ENCODE peak calls at places on chromosomes 7 and 10, in six cellular contexts. One of them, this sample, is unnamed.
A peak's percentile ranks its signal among the peaks of the same experiment; 100 is the strongest.

GRCh38 chr7:7435978-7436377 is 99.7 kb downstream of the COL28A1 start:
- DNase-seq in kidney: no peak
- DNase-seq in foreskin keratinocyte: no peak
- DNase-seq in astrocyte of the spinal cord: no peak
- DNase-seq in gastrocnemius medialis: no peak
- DNase-seq in MM.1S: no peak
- DNase-seq in this sample: no peak

GRCh38 chr7:3164363-3164762 is 120.7 kb upstream of the CARD11 start:
- DNase-seq in kidney: no peak
- DNase-seq in MM.1S: no peak
- DNase-seq in gastrocnemius medialis: no peak
- DNase-seq in astrocyte of the spinal cord: no peak
- DNase-seq in foreskin keratinocyte: no peak
- DNase-seq in this sample: no peak

GRCh38 chr10:34520084-34520483 is 295.0 kb downstream of the PARD3 start:
- DNase-seq in MM.1S: no peak
- DNase-seq in foreskin keratinocyte: peak; percentile 98
- DNase-seq in kidney: no peak
- DNase-seq in astrocyte of the spinal cord: peak; percentile 18
- DNase-seq in gastrocnemius medialis: no peak
- DNase-seq in this sample: no peak

GRCh38 chr10:114714281-114714741 is 56.2 kb upstream of the ABLIM1 start:
- DNase-seq in kidney: no peak
- DNase-seq in astrocyte of the spinal cord: peak; percentile 93
- DNase-seq in foreskin keratinocyte: peak; percentile 69
- DNase-seq in MM.1S: no peak
- DNase-seq in gastrocnemius medialis: no peak
- DNase-seq in this sample: no peak

GRCh38 chr10:33801705-33802104 is 467.2 kb upstream of the NRP1 start:
- DNase-seq in kidney: no peak
- DNase-seq in foreskin keratinocyte: peak; percentile 68
- DNase-seq in MM.1S: no peak
- DNase-seq in gastrocnemius medialis: peak; percentile 56
- DNase-seq in astrocyte of the spinal cord: peak; percentile 29
- DNase-seq in this sample: no peak

GRCh38 chr7:114182837-114183236 is 231.8 kb upstream of the FOXP2 start:
- DNase-seq in foreskin keratinocyte: no peak
- DNase-seq in astrocyte of the spinal cord: no peak
- DNase-seq in kidney: no peak
- DNase-seq in gastrocnemius medialis: no peak
- DNase-seq in MM.1S: no peak
- DNase-seq in this sample: no peak

GRCh38 chr10:60943372-60944158 is 420 bp downstream of the RHOBTB1 start:
- DNase-seq in foreskin keratinocyte: peak; percentile 43
- DNase-seq in astrocyte of the spinal cord: peak; percentile 75
- DNase-seq in gastrocnemius medialis: peak; percentile 59
- DNase-seq in kidney: peak; percentile 88
- DNase-seq in MM.1S: peak; percentile 24
- DNase-seq in this sample: peak; percentile 56

GRCh38 chr10:125396651-125397050 is 236.3 kb upstream of the CTBP2 start:
- DNase-seq in kidney: no peak
- DNase-seq in MM.1S: no peak
- DNase-seq in gastrocnemius medialis: no peak
- DNase-seq in foreskin keratinocyte: peak; percentile 18
- DNase-seq in astrocyte of the spinal cord: peak; percentile 46
- DNase-seq in this sample: no peak

GRCh38 chr7:137454169-137455166 is 110.9 kb upstream of the PTN start:
- DNase-seq in MM.1S: peak; percentile 65
- DNase-seq in foreskin keratinocyte: peak; percentile 27
- DNase-seq in kidney: no peak
- DNase-seq in astrocyte of the spinal cord: peak; percentile 71
- DNase-seq in gastrocnemius medialis: peak; percentile 31
- DNase-seq in this sample: no peak

GRCh38 chr7:1742555-1743303 is 72.7 kb downstream of the ELFN1 start:
- DNase-seq in MM.1S: no peak
- DNase-seq in kidney: peak; percentile 82
- DNase-seq in astrocyte of the spinal cord: peak; percentile 18
- DNase-seq in foreskin keratinocyte: no peak
- DNase-seq in gastrocnemius medialis: no peak
- DNase-seq in this sample: no peak

GRCh38 chr7:86504229-86504628 is 139.5 kb upstream of the GRM3 start:
- DNase-seq in kidney: no peak
- DNase-seq in MM.1S: no peak
- DNase-seq in gastrocnemius medialis: no peak
- DNase-seq in foreskin keratinocyte: no peak
- DNase-seq in astrocyte of the spinal cord: no peak
- DNase-seq in this sample: no peak

GRCh38 chr10:125294109-125294508 is 133.7 kb upstream of the CTBP2 start:
- DNase-seq in MM.1S: no peak
- DNase-seq in gastrocnemius medialis: no peak
- DNase-seq in kidney: no peak
- DNase-seq in foreskin keratinocyte: no peak
- DNase-seq in astrocyte of the spinal cord: no peak
- DNase-seq in this sample: no peak

GRCh38 chr7:140512317-140513000 is 33.2 kb upstream of the MKRN1 start:
- DNase-seq in MM.1S: no peak
- DNase-seq in foreskin keratinocyte: peak; percentile 41
- DNase-seq in astrocyte of the spinal cord: no peak
- DNase-seq in kidney: peak; percentile 90
- DNase-seq in gastrocnemius medialis: no peak
- DNase-seq in this sample: no peak

GRCh38 chr10:127039435-127039834 is 134.2 kb downstream of the DOCK1 start:
- DNase-seq in MM.1S: no peak
- DNase-seq in astrocyte of the spinal cord: no peak
- DNase-seq in gastrocnemius medialis: no peak
- DNase-seq in foreskin keratinocyte: no peak
- DNase-seq in kidney: no peak
- DNase-seq in this sample: no peak

GRCh38 chr10:110260746-110261477 is 43.8 kb downstream of the SMNDC1 start:
- DNase-seq in gastrocnemius medialis: no peak
- DNase-seq in astrocyte of the spinal cord: peak; percentile 54
- DNase-seq in kidney: no peak
- DNase-seq in foreskin keratinocyte: no peak
- DNase-seq in MM.1S: no peak
- DNase-seq in this sample: no peak

GRCh38 chr7:17460665-17461064 is 162.2 kb downstream of the AHR start:
- DNase-seq in kidney: no peak
- DNase-seq in astrocyte of the spinal cord: no peak
- DNase-seq in foreskin keratinocyte: no peak
- DNase-seq in gastrocnemius medialis: no peak
- DNase-seq in MM.1S: no peak
- DNase-seq in this sample: no peak

GRCh38 chr10:19832624-19833507 is 16.6 kb downstream of the PLXDC2 start:
- DNase-seq in foreskin keratinocyte: peak; percentile 89
- DNase-seq in MM.1S: no peak
- DNase-seq in gastrocnemius medialis: no peak
- DNase-seq in kidney: no peak
- DNase-seq in astrocyte of the spinal cord: no peak
- DNase-seq in this sample: no peak

GRCh38 chr7:65268782-65269149 is 104.9 kb upstream of the ZNF92 start:
- DNase-seq in foreskin keratinocyte: no peak
- DNase-seq in MM.1S: no peak
- DNase-seq in gastrocnemius medialis: no peak
- DNase-seq in astrocyte of the spinal cord: no peak
- DNase-seq in kidney: no peak
- DNase-seq in this sample: no peak

GRCh38 chr7:42340462-42340861 is 103.5 kb upstream of the GLI3 start:
- DNase-seq in MM.1S: no peak
- DNase-seq in foreskin keratinocyte: no peak
- DNase-seq in kidney: no peak
- DNase-seq in gastrocnemius medialis: no peak
- DNase-seq in astrocyte of the spinal cord: no peak
- DNase-seq in this sample: no peak

GRCh38 chr7:66804001-66804400 is 63.5 kb downstream of the RABGEF1 start:
- DNase-seq in MM.1S: no peak
- DNase-seq in gastrocnemius medialis: no peak
- DNase-seq in astrocyte of the spinal cord: peak; percentile 13
- DNase-seq in kidney: no peak
- DNase-seq in foreskin keratinocyte: no peak
- DNase-seq in this sample: no peak
- TF ChIP-seq CTCF in MM.1S: no peak
- TF ChIP-seq CTCF in gastrocnemius medialis: no peak
- TF ChIP-seq CTCF in astrocyte of the spinal cord: no peak
- TF ChIP-seq CTCF in kidney: no peak
- TF ChIP-seq CTCF in foreskin keratinocyte: no peak
- TF ChIP-seq CTCF in this sample: no peak

DNA sequence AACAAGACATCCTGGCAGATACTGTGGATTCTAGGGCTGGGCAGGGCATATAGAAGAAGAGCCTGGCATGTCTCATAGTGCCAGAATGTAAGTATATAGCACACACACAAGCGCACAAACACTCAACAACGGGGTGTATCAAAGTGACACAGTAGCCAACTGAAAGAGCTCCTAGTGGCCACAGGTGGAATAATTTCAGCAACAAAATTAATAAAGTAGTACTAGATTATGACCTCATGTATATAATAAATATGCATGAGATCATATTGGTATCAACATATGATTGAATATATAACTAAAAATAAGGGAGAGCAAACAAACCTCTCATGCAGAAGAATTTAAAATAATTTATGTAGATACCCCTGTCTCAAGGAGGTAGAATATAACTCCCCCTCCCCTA is 72.4 kb upstream of the CXCL12 start:
- DNase-seq in MM.1S: no peak
- DNase-seq in astrocyte of the spinal cord: no peak
- DNase-seq in kidney: no peak
- DNase-seq in foreskin keratinocyte: no peak
- DNase-seq in gastrocnemius medialis: no peak
- DNase-seq in this sample: no peak
- TF ChIP-seq CTCF in MM.1S: peak; percentile 10
- TF ChIP-seq CTCF in astrocyte of the spinal cord: peak; percentile 18
- TF ChIP-seq CTCF in kidney: no peak
- TF ChIP-seq CTCF in foreskin keratinocyte: no peak
- TF ChIP-seq CTCF in gastrocnemius medialis: no peak
- TF ChIP-seq CTCF in this sample: peak; percentile 27

DNA sequence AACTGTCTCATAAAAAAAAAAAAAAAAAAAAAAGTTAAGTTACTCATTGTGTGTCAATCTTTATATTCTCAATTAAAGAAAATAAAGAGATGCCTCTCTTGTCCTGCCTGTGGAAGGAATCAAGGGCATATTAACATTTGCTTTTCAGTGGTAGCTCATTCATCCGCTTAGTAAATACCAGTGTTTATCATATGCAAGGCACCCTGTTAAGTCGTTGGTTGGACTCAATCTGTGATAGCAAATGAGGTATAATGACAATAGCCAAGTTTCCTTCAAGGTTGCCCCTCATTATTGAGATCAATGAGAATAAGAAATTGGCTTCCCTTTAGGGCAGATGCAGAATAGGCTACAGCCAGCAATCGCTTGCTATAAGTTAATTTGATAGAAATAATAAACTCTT is 812.7 kb upstream of the COBL start:
- DNase-seq in astrocyte of the spinal cord: no peak
- DNase-seq in kidney: no peak
- DNase-seq in foreskin keratinocyte: no peak
- DNase-seq in MM.1S: no peak
- DNase-seq in gastrocnemius medialis: no peak
- DNase-seq in this sample: no peak
- TF ChIP-seq CTCF in astrocyte of the spinal cord: no peak
- TF ChIP-seq CTCF in kidney: no peak
- TF ChIP-seq CTCF in foreskin keratinocyte: no peak
- TF ChIP-seq CTCF in MM.1S: no peak
- TF ChIP-seq CTCF in gastrocnemius medialis: no peak
- TF ChIP-seq CTCF in this sample: no peak

GRCh38 chr7:136114966-136115762 is 138.0 kb upstream of the MTPN start:
- DNase-seq in foreskin keratinocyte: no peak
- DNase-seq in MM.1S: peak; percentile 75
- DNase-seq in kidney: peak; percentile 65
- DNase-seq in gastrocnemius medialis: no peak
- DNase-seq in astrocyte of the spinal cord: peak; percentile 45
- DNase-seq in this sample: peak; percentile 50
- TF ChIP-seq CTCF in foreskin keratinocyte: peak; percentile 65
- TF ChIP-seq CTCF in MM.1S: peak; percentile 92
- TF ChIP-seq CTCF in kidney: peak; percentile 77
- TF ChIP-seq CTCF in gastrocnemius medialis: peak; percentile 38
- TF ChIP-seq CTCF in astrocyte of the spinal cord: peak; percentile 78
- TF ChIP-seq CTCF in this sample: peak; percentile 73

GRCh38 chr10:50613726-50614443 is 9.9 kb downstream of the SGMS1 start:
- DNase-seq in kidney: no peak
- DNase-seq in gastrocnemius medialis: no peak
- DNase-seq in MM.1S: no peak
- DNase-seq in foreskin keratinocyte: no peak
- DNase-seq in astrocyte of the spinal cord: no peak
- DNase-seq in this sample: no peak

GRCh38 chr10:50615654-50616053 is 8.1 kb downstream of the SGMS1 start:
- DNase-seq in foreskin keratinocyte: no peak
- DNase-seq in MM.1S: no peak
- DNase-seq in gastrocnemius medialis: no peak
- DNase-seq in astrocyte of the spinal cord: no peak
- DNase-seq in kidney: no peak
- DNase-seq in this sample: no peak

GRCh38 chr10:50613150-50613549 is 10.6 kb downstream of the SGMS1 start:
- DNase-seq in kidney: no peak
- DNase-seq in MM.1S: no peak
- DNase-seq in astrocyte of the spinal cord: no peak
- DNase-seq in foreskin keratinocyte: no peak
- DNase-seq in gastrocnemius medialis: no peak
- DNase-seq in this sample: no peak

GRCh38 chr10:50618624-50619023 is 5.1 kb downstream of the SGMS1 start:
- DNase-seq in MM.1S: no peak
- DNase-seq in astrocyte of the spinal cord: no peak
- DNase-seq in foreskin keratinocyte: peak; percentile 94
- DNase-seq in kidney: no peak
- DNase-seq in gastrocnemius medialis: no peak
- DNase-seq in this sample: no peak

DNA sequence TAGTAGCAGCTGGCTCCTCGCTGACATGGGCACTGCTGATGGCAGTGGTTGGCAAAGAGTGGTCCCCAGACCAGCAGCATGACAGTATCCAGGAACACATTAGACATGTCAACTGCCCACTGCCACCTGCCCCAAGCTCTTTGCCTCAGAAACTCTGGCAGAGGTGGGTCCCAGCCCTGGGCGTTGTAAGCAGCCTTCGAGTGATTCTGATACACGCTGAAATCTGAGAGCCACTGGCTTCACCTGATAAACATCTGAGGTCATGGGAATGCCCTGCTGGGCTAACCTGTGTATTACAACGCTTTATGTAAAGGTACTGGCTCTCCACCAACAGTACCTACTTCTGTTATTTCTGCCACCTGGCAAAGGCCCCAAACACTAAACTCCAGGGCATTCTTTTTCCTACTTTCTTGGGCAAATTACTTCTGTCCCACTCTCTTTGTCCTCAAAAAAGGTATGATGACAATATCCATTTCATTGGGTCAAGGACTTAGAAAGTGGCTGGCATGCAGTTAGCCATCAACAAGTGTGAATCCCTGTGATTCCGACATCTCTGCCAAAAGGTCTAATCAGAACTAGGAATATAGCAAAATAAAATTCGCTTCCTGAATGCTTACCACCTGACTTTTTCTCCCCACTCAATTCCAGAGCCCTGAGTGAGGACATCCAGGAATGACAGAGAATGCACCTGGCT is 9.2 kb downstream of the SGMS1 start:
- DNase-seq in astrocyte of the spinal cord: no peak
- DNase-seq in MM.1S: peak; percentile 46
- DNase-seq in gastrocnemius medialis: peak; percentile 44
- DNase-seq in kidney: no peak
- DNase-seq in foreskin keratinocyte: peak; percentile 29
- DNase-seq in this sample: no peak
- TF ChIP-seq CTCF in astrocyte of the spinal cord: peak; percentile 26
- TF ChIP-seq CTCF in MM.1S: peak; percentile 41
- TF ChIP-seq CTCF in gastrocnemius medialis: peak; percentile 43
- TF ChIP-seq CTCF in kidney: peak; percentile 20
- TF ChIP-seq CTCF in foreskin keratinocyte: peak; percentile 59
- TF ChIP-seq CTCF in this sample: peak; percentile 50